ENCODE peak calls at places on chromosomes 1 and 21, in seven cellular contexts. F is HepG2, H is fibroblast of lung, G is H1, Q is mammary epithelial cell, X is PC-9, R is hepatocyte. S is an unnamed sample.

GRCh38 chr1:221118176-221118937 is 239.1 kb downstream of the HLX start:
- DNase-seq in R (no peak), F (no peak), G (no peak), X (no peak), Q (no peak), H (no peak), S (no peak)

GRCh38 chr1:110548381-110548780 is 29.4 kb upstream of the KCNA10 start:
- DNase-seq in H (no peak), Q (no peak), F (peak; percentile 41), X (no peak), G (peak; percentile 52), R (peak; percentile 76), S (peak; percentile 70)

GRCh38 chr1:177133977-177134538 is 30.5 kb downstream of the ASTN1 start:
- DNase-seq in R (no peak), H (no peak), Q (no peak), X (no peak), F (no peak), G (no peak), S (no peak)

GRCh38 chr1:75953461-75953860 is 21.3 kb upstream of the ASB17 start:
- DNase-seq in X (no peak), F (peak; percentile 21), R (no peak), H (no peak), Q (no peak), G (no peak), S (peak; percentile 21)

GRCh38 chr1:202664083-202664482 is 46.2 kb downstream of the SYT2 start:
- DNase-seq in X (no peak), R (no peak), H (no peak), G (no peak), F (no peak), Q (peak; percentile 17), S (no peak)

GRCh38 chr1:189211742-189212141 is 1265.9 kb downstream of the BRINP3 start:
- DNase-seq in X (no peak), G (no peak), H (peak; percentile 51), Q (no peak), F (no peak), R (no peak), S (no peak)

GRCh38 chr21:31354604-31355443 is 10.8 kb upstream of the TIAM1 start:
- DNase-seq in Q (peak; percentile 99), H (peak; percentile 57), F (no peak), X (peak; percentile 93), G (no peak), R (no peak), S (no peak)

GRCh38 chr1:237398751-237399150 is 356.8 kb downstream of the RYR2 start:
- DNase-seq in Q (no peak), G (no peak), F (no peak), H (no peak), R (no peak), X (no peak), S (no peak)

GRCh38 chr1:70284366-70284765 is 63.2 kb downstream of the SRSF11 start:
- DNase-seq in H (no peak), Q (peak; percentile 68), G (no peak), X (no peak), R (no peak), F (no peak), S (no peak)

GRCh38 chr1:172383541-172383940 is 36.9 kb upstream of the C1orf105 start:
- DNase-seq in X (no peak), H (peak; percentile 53), G (no peak), Q (no peak), R (peak; percentile 39), F (no peak), S (no peak)

GRCh38 chr1:232132572-232132971 is 497.4 kb downstream of the SIPA1L2 start:
- DNase-seq in X (no peak), Q (no peak), G (no peak), R (no peak), H (no peak), F (no peak), S (no peak)

GRCh38 chr1:19047373-19047772 is 90.9 kb upstream of the IFFO2 start:
- DNase-seq in F (no peak), Q (no peak), R (no peak), H (no peak), X (no peak), G (no peak), S (peak; percentile 28)

GRCh38 chr21:26982767-26983166 is 15.9 kb upstream of the ADAMTS5 start:
- DNase-seq in Q (peak; percentile 82), R (no peak), G (no peak), H (peak; percentile 65), F (no peak), X (no peak), S (no peak)

GRCh38 chr1:204271970-204272369 is 58.2 kb upstream of the GOLT1A start:
- DNase-seq in F (no peak), R (no peak), G (no peak), H (no peak), X (no peak), Q (no peak), S (no peak)
- TF ChIP-seq EZH2 in F (no peak), R (no peak), G (no peak), H (no peak), X (no peak), Q (no peak), S (no peak)

DNA sequence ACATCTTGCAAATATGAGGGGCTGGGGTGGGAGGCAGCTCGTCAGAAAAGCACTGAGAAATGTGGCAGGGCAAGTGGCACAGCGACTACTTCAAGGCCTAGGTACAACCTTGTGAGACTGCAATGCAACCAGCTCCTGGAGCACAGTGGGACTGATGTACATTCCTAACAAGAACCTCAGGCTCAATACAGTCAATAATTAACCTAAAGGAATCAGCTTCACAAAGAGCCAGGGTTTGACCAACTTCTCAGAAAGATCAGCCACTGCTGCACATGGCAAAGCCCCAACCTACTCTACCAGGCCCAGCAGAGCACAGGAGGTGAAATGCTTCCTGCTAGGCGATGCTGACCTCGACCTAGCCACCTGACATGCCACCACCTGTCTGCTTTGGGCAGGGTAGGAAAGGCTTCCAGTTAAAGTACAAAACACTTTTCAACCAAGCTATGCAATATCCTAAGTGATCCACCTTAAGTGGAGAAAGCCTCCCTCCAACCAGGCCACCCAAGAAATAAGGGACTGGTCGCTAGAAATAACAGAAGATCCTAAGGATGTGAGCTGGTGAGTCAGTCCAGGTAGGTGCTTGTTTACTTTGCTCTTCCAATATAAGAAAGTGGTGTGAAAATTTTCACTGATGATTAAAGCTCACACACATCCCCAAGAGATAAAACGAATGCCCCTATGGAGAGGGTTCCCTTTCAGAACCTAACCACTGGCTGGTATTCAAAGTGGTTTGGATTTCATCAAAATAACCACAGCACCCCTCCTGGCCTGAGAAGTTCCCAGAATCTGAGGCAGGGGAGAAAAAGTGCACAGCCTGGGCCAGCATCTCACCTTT is 2.1 kb downstream of the RIPK4 start:
- DNase-seq in F (peak; percentile 82), R (peak; percentile 46), H (no peak), G (no peak), X (no peak), Q (peak; percentile 61), S (no peak)
- H3K4me1 ChIP-seq in F (peaks cover 83% of the 10 kb centered on the region), R (peaks cover 36% of the 10 kb centered on the region), H (peaks cover 2% of the 10 kb centered on the region), G (peaks cover 31% of the 10 kb centered on the region), X (peaks cover 18% of the 10 kb centered on the region), Q (peaks cover 66% of the 10 kb centered on the region), S (peaks cover 57% of the 10 kb centered on the region)

DNA sequence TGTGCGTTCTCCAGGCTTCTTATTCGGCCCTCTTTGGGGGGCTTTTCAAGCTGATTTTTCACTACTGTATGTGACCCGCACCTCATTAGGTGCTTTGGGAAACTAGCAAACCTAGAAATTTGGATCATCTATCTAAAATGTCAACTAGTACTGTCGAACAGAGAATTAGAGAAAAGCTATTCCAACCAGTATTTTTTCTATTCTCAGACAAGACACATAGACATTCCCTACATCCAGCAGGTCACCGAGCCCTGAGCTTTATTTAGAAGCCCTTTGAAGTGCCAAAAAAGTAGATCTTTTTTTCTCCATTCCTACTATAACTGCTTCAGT is 301 bp upstream of the SSR2 start:
- DNase-seq in Q (no peak), G (no peak), F (no peak), R (no peak), H (no peak), X (no peak), S (no peak)
- H3K4me3 ChIP-seq in Q (peak overlapping the region; percentile 91), G (peak overlapping the region; percentile 95), F (peak overlapping the region; percentile 92), R (no peak overlapping the region), H (peak overlapping the region; percentile 86), X (peak overlapping the region; percentile 95), S (peak overlapping the region; percentile 94)

GRCh38 chr1:37035014-37035686 is 835 bp upstream of the GRIK3 start:
- DNase-seq in X (no peak), R (no peak), Q (no peak), F (no peak), H (no peak), G (peak; percentile 77), S (peak; percentile 34)
- TF ChIP-seq EZH2 in X (no peak), R (peak; percentile 98), Q (no peak), F (no peak), H (peak; percentile 69), G (peak; percentile 67), S (peak; percentile 96)

GRCh38 chr21:15054089-15054488 is 10.7 kb downstream of the NRIP1 start:
- DNase-seq in G (no peak), Q (no peak), F (no peak), X (no peak), R (no peak), H (no peak), S (no peak)
- H3K4me1 ChIP-seq in G (peaks cover 11% of the 10 kb centered on the region), Q (peaks cover 4% of the 10 kb centered on the region), F (peaks cover 91% of the 10 kb centered on the region), X (peaks cover 25% of the 10 kb centered on the region), R (peaks cover 52% of the 10 kb centered on the region), H (peaks cover 5% of the 10 kb centered on the region), S (peaks cover 48% of the 10 kb centered on the region)

GRCh38 chr1:27960762-27961645 is 1.2 kb downstream of the XKR8 start:
- DNase-seq in H (no peak), R (no peak), F (no peak), Q (peak; percentile 10), G (no peak), X (no peak), S (peak; percentile 18)
- H3K4me3 ChIP-seq in H (peak overlapping the region; percentile 80), R (peak overlapping the region; percentile 81), F (peak overlapping the region; percentile 73), Q (peak overlapping the region; percentile 74), G (peak overlapping the region; percentile 70), X (peak overlapping the region; percentile 67), S (peak overlapping the region; percentile 63)

GRCh38 chr1:26045712-26046312 is at the start of gene SLC30A2:
- DNase-seq in G (peak; percentile 74), H (no peak), F (no peak), R (peak; percentile 66), X (no peak), Q (peak; percentile 12), S (peak; percentile 72)
- TF ChIP-seq EZH2 in G (peak; percentile 97), H (peak; percentile 84), F (no peak), R (no peak), X (no peak), Q (no peak), S (peak; percentile 99)

DNA sequence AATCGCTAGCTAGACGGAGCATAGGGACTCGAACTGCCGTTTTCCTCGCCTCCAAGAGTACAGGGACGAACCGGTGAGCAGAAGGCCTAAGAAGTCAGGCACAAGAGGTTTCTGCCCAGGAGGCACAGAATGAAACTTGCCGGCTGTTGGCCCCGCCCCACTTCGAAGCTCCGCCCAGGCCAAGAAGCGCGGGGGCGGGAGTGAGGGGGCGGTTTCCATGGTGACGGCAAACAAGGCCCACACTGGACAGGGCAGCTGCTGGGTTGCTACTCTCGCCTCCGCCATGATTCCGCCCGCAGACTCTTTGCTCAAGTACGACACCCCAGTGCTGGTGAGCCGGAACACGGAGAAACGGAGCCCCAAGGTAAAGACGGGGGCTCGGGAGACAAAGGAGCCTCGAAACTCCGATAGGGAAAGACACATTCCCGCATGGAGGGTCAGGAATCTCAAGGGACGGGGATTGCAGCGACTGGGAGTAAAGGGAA is at the start of gene DNALI1:
- DNase-seq in Q (peak; percentile 69), X (no peak), F (peak; percentile 44), H (peak; percentile 92), G (peak; percentile 98), R (peak; percentile 96), S (peak; percentile 96)
- H3K4me1 ChIP-seq in Q (peaks cover 10% of the 10 kb centered on the region), X (peaks cover 16% of the 10 kb centered on the region), F (peaks cover 60% of the 10 kb centered on the region), H (peaks cover 17% of the 10 kb centered on the region), G (peaks cover 5% of the 10 kb centered on the region), R (peaks cover 32% of the 10 kb centered on the region), S (peaks cover 15% of the 10 kb centered on the region)

S was measured in neural progenitor cell.